ENCODE peak calls at places on chromosomes 4 and X, in four cellular contexts. A is CD8-positive, alpha-beta T cell; K is transverse colon; Z is pancreas. U is an unnamed sample.

GRCh38 chr4:108700358-108700757 is 50.0 kb downstream of the OSTC start:
- DNase-seq in A (no peak), K (no peak), Z (no peak), U (no peak)

GRCh38 chr4:175246941-175247340 is 328.8 kb downstream of the ADAM29 start:
- DNase-seq in A (no peak), K (no peak), Z (no peak), U (no peak)

GRCh38 chrX:77014655-77015377 is 432.4 kb upstream of the FGF16 start:
- DNase-seq in A (no peak), K (no peak), Z (no peak), U (peak)

GRCh38 chr4:123116412-123116811 is 194.0 kb upstream of the NUDT6 start:
- DNase-seq in A (no peak), K (no peak), Z (no peak), U (no peak)

GRCh38 chrX:41137589-41137988 is 52.3 kb downstream of the USP9X start:
- DNase-seq in A (no peak), K (no peak), Z (no peak), U (no peak)

GRCh38 chr4:24557036-24558022 is 27.0 kb downstream of the DHX15 start:
- DNase-seq in A (no peak), K (no peak), Z (no peak), U (no peak)

GRCh38 chrX:110678591-110678990 is 117.0 kb downstream of the CHRDL1 start:
- DNase-seq in A (no peak), K (no peak), Z (no peak), U (no peak)

GRCh38 chrX:20596856-20597255 is 330.1 kb upstream of the RPS6KA3 start:
- DNase-seq in A (no peak), K (no peak), Z (no peak), U (no peak)

GRCh38 chr4:176927664-176928063 is 134.9 kb upstream of the VEGFC start:
- DNase-seq in A (no peak), K (no peak), Z (no peak), U (no peak)

GRCh38 chr4:5712931-5713330 is 1.9 kb downstream of the EVC start:
- DNase-seq in A (no peak), K (no peak), Z (no peak), U (no peak)

GRCh38 chrX:9163153-9163790 is 129.3 kb upstream of the FAM9B start:
- DNase-seq in A (no peak), K (no peak), Z (no peak), U (no peak)

GRCh38 chr4:96193061-96193460 is 353.2 kb downstream of the PDHA2 start:
- DNase-seq in A (no peak), K (no peak), Z (no peak), U (no peak)

GRCh38 chrX:30822068-30822671 is 66.9 kb downstream of the TAB3 start:
- DNase-seq in A (no peak), K (no peak), Z (no peak), U (no peak)

GRCh38 chrX:115576676-115577075 is 15.7 kb downstream of the PLS3 start:
- DNase-seq in A (no peak), K (no peak), Z (no peak), U (no peak)

GRCh38 chrX:24553016-24553415 is 87.9 kb downstream of the PDK3 start:
- DNase-seq in A (no peak), K (no peak), Z (no peak), U (no peak)

GRCh38 chrX:6184900-6185515 is 43.7 kb downstream of the NLGN4X start:
- DNase-seq in A (no peak), K (peak), Z (no peak), U (no peak)

GRCh38 chr4:185991750-185992149 is 77.2 kb upstream of the TLR3 start:
- DNase-seq in A (no peak), K (no peak), Z (no peak), U (no peak)

GRCh38 chr4:117134386-117134785 is 49.0 kb upstream of the TRAM1L1 start:
- DNase-seq in A (no peak), K (no peak), Z (no peak), U (no peak)

GRCh38 chr4:86401826-86402225 is 42.0 kb upstream of the MAPK10 start:
- DNase-seq in A (no peak), K (no peak), Z (no peak), U (no peak)

GRCh38 chrX:10158279-10158939 is 1.6 kb downstream of the CLCN4 start:
- DNase-seq in A (no peak), K (no peak), Z (no peak), U (peak)

GRCh38 chr4:111230265-111230664 is 607.4 kb upstream of the PITX2 start:
- DNase-seq in A (no peak), K (no peak), Z (no peak), U (no peak)

GRCh38 chr4:139137745-139138144 is 39.3 kb downstream of the ELF2 start:
- DNase-seq in A (no peak), K (no peak), Z (no peak), U (no peak)

GRCh38 chr4:179415016-179415841 is 1973.0 kb upstream of the AGA start:
- DNase-seq in A (no peak), K (no peak), Z (no peak), U (no peak)

GRCh38 chr4:165288639-165289428 is 38.6 kb upstream of the MSMO1 start:
- DNase-seq in A (no peak), K (no peak), Z (no peak), U (no peak)

GRCh38 chrX:136028383-136028984 is 43.2 kb downstream of the SLC9A6 start:
- DNase-seq in A (no peak), K (no peak), Z (no peak), U (no peak)

GRCh38 chr4:71275570-71275969 is 63.2 kb upstream of the SLC4A4 start:
- DNase-seq in A (no peak), K (no peak), Z (no peak), U (no peak)

GRCh38 chr4:47839259-47839658 is 1.4 kb upstream of the CORIN start:
- DNase-seq in A (peak), K (no peak), Z (no peak), U (no peak)

GRCh38 chr4:8278421-8279287 is 9.1 kb downstream of the HTRA3 start:
- DNase-seq in A (no peak), K (no peak), Z (no peak), U (no peak)

GRCh38 chr4:145035494-145036136 is 62.4 kb downstream of the ANAPC10 start:
- DNase-seq in A (no peak), K (no peak), Z (no peak), U (no peak)
- H3K27ac ChIP-seq in A (no peak), K (no peak), Z (no peak), U (no peak)

DNA sequence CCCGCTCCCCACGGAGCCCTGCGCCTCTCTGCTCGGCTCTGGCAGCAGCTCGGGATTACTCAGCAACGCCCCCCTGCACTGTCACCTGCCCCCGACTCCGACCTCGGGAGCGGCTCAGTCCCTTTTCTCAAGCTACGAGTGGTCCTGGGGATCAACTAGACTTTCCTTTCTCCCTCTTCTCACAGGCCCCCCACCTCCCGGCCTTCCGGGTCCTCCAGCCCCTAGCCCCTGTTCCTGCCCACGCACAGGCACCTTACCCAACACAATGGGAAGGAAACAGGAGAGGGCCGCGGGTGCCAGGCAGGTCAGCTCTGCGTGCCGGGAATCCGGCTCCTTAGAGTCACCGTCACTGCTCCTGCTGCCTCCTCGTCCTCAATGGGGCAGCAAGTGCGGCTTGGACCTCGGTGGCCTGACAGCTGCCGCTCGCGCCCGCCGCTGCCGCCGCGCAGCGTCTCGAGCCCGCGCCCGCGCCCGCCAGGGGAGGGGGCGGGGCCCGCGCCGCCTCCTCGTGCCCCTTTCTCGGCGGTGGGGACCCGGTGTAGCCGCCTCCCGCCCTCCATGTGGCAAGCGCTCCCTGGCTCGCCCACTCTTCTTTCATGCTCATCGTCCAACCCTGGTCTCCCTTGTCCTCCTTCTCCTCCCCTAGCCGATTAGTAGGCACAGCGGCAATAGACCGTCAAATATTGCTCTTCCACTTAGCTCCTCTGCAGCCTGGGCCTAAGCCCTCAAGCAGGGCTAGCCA is at the start of gene RAB9B:
- DNase-seq in A (peak), K (peak), Z (peak), U (peak)
- H3K27ac ChIP-seq in A (no peak), K (peak), Z (no peak), U (peak)

GRCh38 chrX:2548731-2549423 is 48.1 kb upstream of the DHRSX start:
- DNase-seq in A (no peak), K (no peak), Z (no peak), U (no peak)
- H3K27ac ChIP-seq in A (no peak), K (no peak), Z (no peak), U (no peak)

DNA sequence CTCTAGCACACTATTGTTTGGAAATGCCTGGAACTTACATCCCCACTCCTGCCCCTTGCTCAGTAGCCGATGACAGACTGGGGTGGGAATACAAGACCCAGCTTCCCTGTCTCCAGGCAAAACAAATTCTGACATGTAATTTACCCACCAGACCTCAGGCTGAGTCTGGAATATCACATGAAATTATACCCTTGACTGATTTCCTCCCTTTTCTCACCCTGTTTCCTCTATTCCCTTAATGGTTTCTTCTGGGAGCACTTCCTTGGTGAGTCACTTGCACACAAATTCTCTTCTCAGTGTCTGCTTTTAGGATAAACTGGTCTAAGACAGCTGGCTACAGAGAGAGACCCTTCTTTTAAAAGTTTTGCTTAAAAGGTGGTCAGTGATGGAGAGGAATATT is 65.8 kb upstream of the DIPK2B start:
- DNase-seq in A (no peak), K (no peak), Z (no peak), U (no peak)
- H3K27ac ChIP-seq in A (no peak), K (no peak), Z (no peak), U (no peak)

GRCh38 chr4:1868912-1869311 is 2.3 kb upstream of the NSD2 start:
- DNase-seq in A (no peak), K (no peak), Z (no peak), U (no peak)
- H3K27ac ChIP-seq in A (no peak), K (peak), Z (peak), U (no peak)

GRCh38 chr4:128385683-128386304 is 98.2 kb upstream of the PGRMC2 start:
- DNase-seq in A (no peak), K (no peak), Z (no peak), U (no peak)
- H3K27ac ChIP-seq in A (no peak), K (peak), Z (peak), U (peak)

DNA sequence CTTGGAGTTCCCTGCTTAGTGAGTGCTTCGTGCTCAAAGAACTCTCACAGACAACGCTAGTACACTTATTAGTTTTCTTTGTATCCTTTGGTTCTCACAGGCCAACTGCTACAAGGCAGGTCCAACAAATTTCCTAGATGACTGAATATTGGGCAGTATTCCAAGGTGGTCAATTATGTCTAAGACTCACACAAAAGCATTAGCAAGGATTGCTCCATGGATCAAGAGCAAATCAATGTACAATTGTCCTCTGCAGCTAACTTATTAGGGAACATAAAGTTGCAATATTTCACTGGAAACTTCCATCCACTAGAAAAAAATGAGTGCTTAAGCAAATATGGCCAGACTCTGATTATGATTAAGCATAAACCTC is 42.7 kb upstream of the TRIM2 start:
- DNase-seq in A (no peak), K (no peak), Z (no peak), U (no peak)
- H3K27ac ChIP-seq in A (no peak), K (no peak), Z (no peak), U (peak)

GRCh38 chr4:74623041-74623440 is 171.3 kb downstream of the BTC start:
- DNase-seq in A (peak), K (peak), Z (no peak), U (no peak)
- H3K27ac ChIP-seq in A (no peak), K (no peak), Z (no peak), U (no peak)

U was measured in substantia nigra.